ENCODE peak calls at places on chromosomes 2 and 18, in five cellular contexts. One of them, this sample, is unnamed.

GRCh38 chr2:156110890-156111289 is 221.6 kb downstream of the NR4A2 start:
- DNase-seq in sigmoid colon: no peak
- DNase-seq in fibroblast of mammary gland: no peak
- DNase-seq in HT1080: peak
- DNase-seq in COR-L47: no peak
- DNase-seq in this sample: no peak

GRCh38 chr2:150971910-150972309 is 289.8 kb downstream of the RBM43 start:
- DNase-seq in sigmoid colon: no peak
- DNase-seq in fibroblast of mammary gland: no peak
- DNase-seq in HT1080: no peak
- DNase-seq in COR-L47: no peak
- DNase-seq in this sample: no peak

GRCh38 chr2:86807462-86808275 is 17.0 kb upstream of the CD8A start:
- DNase-seq in sigmoid colon: no peak
- DNase-seq in fibroblast of mammary gland: peak
- DNase-seq in HT1080: peak
- DNase-seq in COR-L47: peak
- DNase-seq in this sample: no peak

GRCh38 chr18:48934708-48935432 is 15.9 kb downstream of the SMAD7 start:
- DNase-seq in sigmoid colon: peak
- DNase-seq in fibroblast of mammary gland: no peak
- DNase-seq in HT1080: no peak
- DNase-seq in COR-L47: peak
- DNase-seq in this sample: no peak

GRCh38 chr2:73999881-74000597 is 15.3 kb downstream of the TET3 start:
- DNase-seq in sigmoid colon: no peak
- DNase-seq in fibroblast of mammary gland: no peak
- DNase-seq in HT1080: no peak
- DNase-seq in COR-L47: no peak
- DNase-seq in this sample: peak

GRCh38 chr2:134762508-134762907 is 43.7 kb upstream of the TMEM163 start:
- DNase-seq in sigmoid colon: no peak
- DNase-seq in fibroblast of mammary gland: no peak
- DNase-seq in HT1080: peak
- DNase-seq in COR-L47: no peak
- DNase-seq in this sample: no peak

GRCh38 chr2:52794611-52795010 is 973.0 kb upstream of the CHAC2 start:
- DNase-seq in sigmoid colon: no peak
- DNase-seq in fibroblast of mammary gland: no peak
- DNase-seq in HT1080: no peak
- DNase-seq in COR-L47: no peak
- DNase-seq in this sample: no peak

GRCh38 chr2:217685255-217685605 is 317.6 kb downstream of the TNS1 start:
- DNase-seq in sigmoid colon: peak
- DNase-seq in fibroblast of mammary gland: peak
- DNase-seq in HT1080: peak
- DNase-seq in COR-L47: no peak
- DNase-seq in this sample: no peak

GRCh38 chr2:230874456-230874855 is 9.7 kb downstream of the ITM2C start:
- DNase-seq in sigmoid colon: peak
- DNase-seq in fibroblast of mammary gland: no peak
- DNase-seq in HT1080: no peak
- DNase-seq in COR-L47: no peak
- DNase-seq in this sample: no peak

GRCh38 chr2:187013058-187013457 is 164.1 kb upstream of the ZSWIM2 start:
- DNase-seq in sigmoid colon: no peak
- DNase-seq in fibroblast of mammary gland: peak
- DNase-seq in HT1080: peak
- DNase-seq in COR-L47: no peak
- DNase-seq in this sample: no peak

GRCh38 chr2:14909795-14910194 is 277.3 kb downstream of the LRATD1 start:
- DNase-seq in sigmoid colon: no peak
- DNase-seq in fibroblast of mammary gland: peak
- DNase-seq in HT1080: no peak
- DNase-seq in COR-L47: peak
- DNase-seq in this sample: no peak

GRCh38 chr2:184053326-184053725 is 545.0 kb upstream of the ZNF804A start:
- DNase-seq in sigmoid colon: no peak
- DNase-seq in fibroblast of mammary gland: no peak
- DNase-seq in HT1080: peak
- DNase-seq in COR-L47: peak
- DNase-seq in this sample: no peak

GRCh38 chr2:42810971-42811865 is 18.8 kb upstream of the HAAO start:
- DNase-seq in sigmoid colon: peak
- DNase-seq in fibroblast of mammary gland: peak
- DNase-seq in HT1080: no peak
- DNase-seq in COR-L47: peak
- DNase-seq in this sample: no peak

GRCh38 chr18:4207383-4207782 is 247.7 kb downstream of the DLGAP1 start:
- DNase-seq in sigmoid colon: no peak
- DNase-seq in fibroblast of mammary gland: no peak
- DNase-seq in HT1080: no peak
- DNase-seq in COR-L47: no peak
- DNase-seq in this sample: no peak

GRCh38 chr18:59988098-59988706 is 88.4 kb downstream of the PMAIP1 start:
- DNase-seq in sigmoid colon: no peak
- DNase-seq in fibroblast of mammary gland: peak
- DNase-seq in HT1080: peak
- DNase-seq in COR-L47: peak
- DNase-seq in this sample: no peak

GRCh38 chr2:182393361-182393760 is 33.5 kb downstream of the PDE1A start:
- DNase-seq in sigmoid colon: no peak
- DNase-seq in fibroblast of mammary gland: no peak
- DNase-seq in HT1080: no peak
- DNase-seq in COR-L47: no peak
- DNase-seq in this sample: no peak

GRCh38 chr2:10223471-10223870 is 79.2 kb upstream of the HPCAL1 start:
- DNase-seq in sigmoid colon: no peak
- DNase-seq in fibroblast of mammary gland: no peak
- DNase-seq in HT1080: no peak
- DNase-seq in COR-L47: no peak
- DNase-seq in this sample: peak

GRCh38 chr2:240958366-240959213 is 39.8 kb upstream of the SNED1 start:
- DNase-seq in sigmoid colon: peak
- DNase-seq in fibroblast of mammary gland: no peak
- DNase-seq in HT1080: no peak
- DNase-seq in COR-L47: no peak
- DNase-seq in this sample: peak

GRCh38 chr2:214244847-214245246 is 166.0 kb upstream of the VWC2L start:
- DNase-seq in sigmoid colon: no peak
- DNase-seq in fibroblast of mammary gland: no peak
- DNase-seq in HT1080: no peak
- DNase-seq in COR-L47: no peak
- DNase-seq in this sample: no peak

GRCh38 chr2:120013569-120014223 is 819 bp downstream of the EPB41L5 start:
- DNase-seq in sigmoid colon: no peak
- DNase-seq in fibroblast of mammary gland: peak
- DNase-seq in HT1080: peak
- DNase-seq in COR-L47: no peak
- DNase-seq in this sample: no peak